ENCODE peak calls at places on chromosome 7, in six cellular contexts. C, H, D, S, G and P are unnamed samples.

GRCh38 chr7:51029586-51030230 is 247.0 kb upstream of the GRB10 start:
- DNase-seq in D (no peak), S (no peak), C (peak; percentile 90), H (no peak), G (no peak), P (no peak)

GRCh38 chr7:95262875-95263274 is 61.5 kb downstream of the PON1 start:
- DNase-seq in G (no peak), C (no peak), D (no peak), H (no peak), S (no peak), P (no peak)

GRCh38 chr7:72170489-72170888 is 241.6 kb downstream of the CALN1 start:
- DNase-seq in D (no peak), S (no peak), C (no peak), G (no peak), H (no peak), P (no peak)

GRCh38 chr7:32062150-32062549 is 8.1 kb downstream of the PDE1C start:
- DNase-seq in H (no peak), D (peak; percentile 46), S (no peak), C (no peak), G (no peak), P (no peak)

GRCh38 chr7:69781412-69781846 is 183.2 kb downstream of the AUTS2 start:
- DNase-seq in D (no peak), H (no peak), S (no peak), G (no peak), C (no peak), P (no peak)

GRCh38 chr7:121180436-121181063 is 148.2 kb upstream of the WNT16 start:
- DNase-seq in D (no peak), C (no peak), S (no peak), H (no peak), G (no peak), P (no peak)

GRCh38 chr7:40542982-40543741 is 408.4 kb downstream of the SUGCT start:
- DNase-seq in G (no peak), C (no peak), H (no peak), D (no peak), S (no peak), P (no peak)

GRCh38 chr7:48868916-48869315 is 55.4 kb upstream of the CDC14C start:
- DNase-seq in S (no peak), H (no peak), D (no peak), G (peak; percentile 3), C (no peak), P (no peak)

GRCh38 chr7:132087421-132087820 is 488.8 kb downstream of the PLXNA4 start:
- DNase-seq in S (no peak), H (no peak), D (no peak), C (no peak), G (no peak), P (no peak)

GRCh38 chr7:47046949-47047348 is 535.0 kb downstream of the TNS3 start:
- DNase-seq in S (no peak), G (no peak), H (no peak), D (no peak), C (no peak), P (no peak)

GRCh38 chr7:121151663-121152344 is 163.3 kb downstream of the CPED1 start:
- DNase-seq in D (no peak), H (no peak), S (no peak), G (no peak), C (no peak), P (no peak)

GRCh38 chr7:42914009-42914725 is 2.3 kb upstream of the C7orf25 start:
- DNase-seq in D (no peak), S (no peak), G (no peak), H (no peak), C (no peak), P (no peak)

GRCh38 chr7:73520673-73521635 is 1.1 kb downstream of the BAZ1B start:
- DNase-seq in G (no peak), S (peak; percentile 18), C (no peak), D (peak; percentile 29), H (no peak), P (no peak)

GRCh38 chr7:32586291-32587221 is 91.3 kb downstream of the AVL9 start:
- DNase-seq in H (no peak), S (no peak), D (no peak), C (peak; percentile 95), G (no peak), P (no peak)

GRCh38 chr7:48140001-48140681 is 31.1 kb upstream of the ABCA13 start:
- DNase-seq in H (no peak), D (no peak), S (no peak), C (no peak), G (no peak), P (no peak)

GRCh38 chr7:405489-406211 is 114.0 kb downstream of the PDGFA start:
- DNase-seq in G (no peak), C (no peak), H (no peak), D (no peak), S (no peak), P (no peak)